ENCODE peak calls at places on chromosome 4, in six cellular contexts. T, F, X, M, H and U are unnamed samples.

GRCh38 chr4:1416051-1416947 is 10.1 kb upstream of the NKX1-1 start:
- DNase-seq in T (no peak), F (peak; percentile 41), X (no peak), M (no peak), H (no peak), U (no peak)

GRCh38 chr4:51942108-51942832 is 77.9 kb downstream of the LRRC66 start:
- DNase-seq in T (no peak), F (no peak), X (no peak), M (peak; percentile 75), H (no peak), U (no peak)

GRCh38 chr4:21002976-21003375 is 302.7 kb downstream of the PACRGL start:
- DNase-seq in T (no peak), F (no peak), X (no peak), M (no peak), H (no peak), U (no peak)

GRCh38 chr4:108303488-108304177 is 134.9 kb upstream of the LEF1 start:
- DNase-seq in T (peak; percentile 1), F (no peak), X (no peak), M (peak; percentile 47), H (no peak), U (no peak)

GRCh38 chr4:184100297-184100885 is 117.3 kb downstream of the ENPP6 start:
- DNase-seq in T (peak; percentile 26), F (peak; percentile 93), X (peak; percentile 67), M (peak; percentile 35), H (peak; percentile 60), U (peak; percentile 87)

GRCh38 chr4:100929753-100930152 is 411.9 kb upstream of the EMCN start:
- DNase-seq in T (no peak), F (no peak), X (peak; percentile 20), M (no peak), H (no peak), U (no peak)

GRCh38 chr4:1409079-1409805 is 3.0 kb upstream of the NKX1-1 start:
- DNase-seq in T (no peak), F (peak; percentile 30), X (no peak), M (no peak), H (no peak), U (no peak)

GRCh38 chr4:75920327-75920726 is 18.1 kb upstream of the PPEF2 start:
- DNase-seq in T (no peak), F (no peak), X (no peak), M (no peak), H (peak; percentile 50), U (no peak)

GRCh38 chr4:188110036-188110435 is 633 bp upstream of the TRIML2 start:
- DNase-seq in T (no peak), F (no peak), X (no peak), M (no peak), H (no peak), U (no peak)
- H3K9ac ChIP-seq in T (no peak overlapping the region), F (no peak overlapping the region), X (no peak overlapping the region), M (no peak overlapping the region), H (no peak overlapping the region), U (no peak overlapping the region)

DNA sequence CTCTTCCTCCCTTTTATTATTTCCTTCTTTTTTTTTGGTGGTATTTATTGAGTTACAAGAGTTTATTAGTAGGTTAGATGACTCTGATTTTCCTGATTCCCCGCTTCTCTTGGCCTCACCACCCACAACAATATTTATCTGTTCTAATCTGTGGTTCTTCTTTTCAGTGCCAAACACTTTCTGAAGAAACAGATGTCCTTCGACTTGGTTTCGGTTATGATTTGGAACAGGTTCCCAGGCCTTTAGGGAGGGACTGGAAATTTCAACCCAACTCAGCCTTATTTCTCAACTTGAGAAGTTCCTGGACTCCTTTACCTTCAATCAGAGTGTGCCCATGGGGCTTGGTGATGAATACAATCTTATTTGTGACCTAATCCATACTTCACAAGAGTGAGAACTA is 108.1 kb downstream of the UCHL1 start:
- DNase-seq in T (no peak), F (no peak), X (no peak), M (no peak), H (no peak), U (no peak)
- TF ChIP-seq CTCF in T (no peak), F (no peak), X (no peak), M (no peak), H (no peak), U (no peak)

GRCh38 chr4:145297556-145297955 is 117.2 kb upstream of the OTUD4 start:
- DNase-seq in T (no peak), F (no peak), X (no peak), M (no peak), H (no peak), U (no peak)

GRCh38 chr4:145298885-145299284 is 118.5 kb upstream of the OTUD4 start:
- DNase-seq in T (no peak), F (no peak), X (no peak), M (peak; percentile 62), H (peak; percentile 21), U (no peak)

GRCh38 chr4:145301386-145302080 is 121.1 kb upstream of the OTUD4 start:
- DNase-seq in T (no peak), F (no peak), X (no peak), M (peak; percentile 74), H (no peak), U (no peak)

GRCh38 chr4:145302725-145303124 is 122.3 kb upstream of the OTUD4 start:
- DNase-seq in T (no peak), F (no peak), X (no peak), M (peak; percentile 38), H (no peak), U (no peak)

DNA sequence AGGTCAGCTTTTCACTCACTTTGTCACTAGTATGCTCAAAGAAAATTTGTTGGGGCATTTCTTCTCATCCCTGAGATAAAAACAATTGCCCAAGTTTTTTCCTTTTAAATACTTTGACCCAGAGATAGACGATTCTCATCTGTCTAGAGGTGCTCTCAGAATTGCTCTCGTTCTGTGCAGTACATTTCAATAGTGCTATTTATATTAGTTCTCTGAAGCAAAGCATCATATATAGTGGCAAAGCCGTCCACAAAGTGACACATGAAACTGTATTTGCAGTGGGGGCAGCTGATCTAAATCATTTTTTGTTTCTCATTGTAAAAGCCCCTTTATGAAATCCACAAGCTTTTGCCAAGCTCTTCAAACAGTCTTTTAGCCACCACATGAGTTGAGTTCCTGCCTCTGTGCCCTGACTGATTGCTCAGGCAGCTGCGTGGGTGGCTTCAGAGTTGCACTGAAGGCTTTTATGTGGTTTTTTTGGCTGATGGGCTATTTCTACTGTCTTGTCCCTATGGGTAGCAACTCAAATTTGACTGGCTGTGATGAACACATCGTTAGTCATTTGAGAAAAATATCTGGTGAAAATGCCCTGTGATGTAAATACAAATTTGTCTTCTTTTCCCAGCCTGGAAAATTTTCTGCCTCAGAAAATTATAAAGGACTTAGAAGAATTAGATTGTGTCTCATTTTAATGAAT is 119.1 kb upstream of the OTUD4 start:
- DNase-seq in T (peak; percentile 75), F (no peak), X (no peak), M (peak; percentile 93), H (no peak), U (no peak)
- H3K4me3 ChIP-seq in T (no peak overlapping the region), F (no peak overlapping the region), X (no peak overlapping the region), M (peak overlapping the region; percentile 36), H (no peak overlapping the region), U (no peak overlapping the region)

GRCh38 chr4:145839151-145839550 is 99.5 kb downstream of the ZNF827 start:
- DNase-seq in T (peak; percentile 34), F (no peak), X (no peak), M (no peak), H (no peak), U (peak; percentile 68)

GRCh38 chr4:145842224-145842887 is 96.3 kb downstream of the ZNF827 start:
- DNase-seq in T (no peak), F (no peak), X (no peak), M (no peak), H (no peak), U (no peak)

GRCh38 chr4:145840162-145840768 is 98.4 kb downstream of the ZNF827 start:
- DNase-seq in T (peak; percentile 38), F (peak; percentile 62), X (no peak), M (peak; percentile 82), H (no peak), U (no peak)

GRCh38 chr4:145843148-145843547 is 95.5 kb downstream of the ZNF827 start:
- DNase-seq in T (peak; percentile 83), F (no peak), X (no peak), M (peak; percentile 44), H (no peak), U (no peak)

DNA sequence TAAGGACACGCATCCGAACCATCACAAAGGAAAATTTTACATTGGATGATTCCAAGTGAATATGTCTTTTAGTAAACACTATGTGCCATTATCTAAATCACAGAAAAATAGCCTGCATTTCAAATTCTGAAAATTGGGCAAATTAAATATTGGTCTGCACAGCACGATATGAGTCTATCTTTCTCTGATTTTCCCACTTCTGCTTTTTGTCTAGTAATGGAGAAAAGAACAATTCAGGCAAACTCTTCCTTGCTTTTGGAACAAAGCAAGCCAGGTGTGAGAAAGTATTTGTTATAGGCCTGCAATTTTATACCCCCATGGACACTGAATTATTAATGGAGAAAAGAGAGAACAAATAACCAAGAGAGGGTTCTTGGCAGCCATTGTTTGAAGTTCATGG is 97.8 kb downstream of the ZNF827 start:
- DNase-seq in T (no peak), F (no peak), X (no peak), M (no peak), H (no peak), U (no peak)
- H3K9ac ChIP-seq in T (no peak overlapping the region), F (no peak overlapping the region), X (no peak overlapping the region), M (no peak overlapping the region), H (no peak overlapping the region), U (no peak overlapping the region)

GRCh38 chr4:28073860-28074555 is 1213.4 kb downstream of the STIM2 start:
- DNase-seq in T (no peak), F (no peak), X (peak; percentile 7), M (peak; percentile 7), H (no peak), U (peak; percentile 69)
- TF ChIP-seq CTCF in T (peak; percentile 10), F (peak; percentile 44), X (peak; percentile 37), M (no peak), H (no peak), U (peak; percentile 71)

DNA sequence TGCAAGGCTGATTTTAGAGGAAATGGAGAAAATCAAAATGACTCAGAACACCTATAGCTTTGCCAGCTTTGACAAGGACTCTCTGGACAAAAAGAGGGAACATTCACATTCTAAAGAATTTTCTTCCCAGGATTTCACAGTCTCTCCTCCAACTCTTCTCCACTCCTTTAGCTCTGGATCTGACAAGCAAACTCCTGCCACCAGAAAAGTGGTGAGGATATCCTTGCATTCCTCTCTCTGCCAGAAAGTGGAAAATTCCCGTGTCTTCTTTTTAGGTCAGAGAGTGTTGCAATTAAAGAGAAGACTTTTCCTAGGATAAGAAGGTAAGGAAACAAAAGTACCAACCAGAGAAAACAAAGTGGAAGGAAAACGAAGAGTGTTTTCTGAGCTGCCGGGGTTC is 16.1 kb upstream of the PDGFRA start:
- DNase-seq in T (no peak), F (no peak), X (no peak), M (no peak), H (no peak), U (no peak)
- H3K4me3 ChIP-seq in T (no peak overlapping the region), F (no peak overlapping the region), X (no peak overlapping the region), M (no peak overlapping the region), H (no peak overlapping the region), U (no peak overlapping the region)